ENCODE peak calls at places on chromosomes 5 and 9, in nine cellular contexts. K is activated T-cell treated with anti-CD3 and anti-CD28 coated beads for 4 hours; H is transverse colon; U is sigmoid colon; M is nucleus accumbens; Q is stimulated activated CD4-positive, alpha-beta T cell treated with anti-CD3 and anti-CD28 coated beads, Interleukin-2, amount 100 ng/mL, for 24 hours; X is spleen; S is activated effector memory CD4-positive, alpha-beta T cell treated with Interleukin-2 at 50 U/mL for 16 hours; Y is AG04450. P is an unnamed sample.

GRCh38 chr5:124658867-124659557 is 87.4 kb downstream of the ZNF608 start:
- DNase-seq in Y (no peak), H (no peak), M (no peak), Q (no peak), X (no peak), S (no peak), K (no peak), U (no peak), P (no peak)

GRCh38 chr9:127535396-127535795 is 76.7 kb upstream of the STXBP1 start:
- DNase-seq in Y (no peak), K (no peak), H (no peak), U (no peak), Q (no peak), X (no peak), S (no peak), M (no peak), P (no peak)

GRCh38 chr9:106864533-106865143 is 1.7 kb downstream of the ZNF462 start:
- DNase-seq in H (no peak), M (peak), Y (no peak), U (peak), Q (no peak), S (no peak), X (no peak), K (no peak), P (no peak)

GRCh38 chr9:95770653-95771131 is 104.8 kb upstream of the ERCC6L2 start:
- DNase-seq in K (no peak), H (no peak), S (no peak), X (no peak), Q (no peak), Y (no peak), M (no peak), U (no peak), P (no peak)

GRCh38 chr9:92723801-92724323 is 40.8 kb downstream of the BICD2 start:
- DNase-seq in U (no peak), X (no peak), K (no peak), Q (peak), S (no peak), Y (no peak), H (no peak), M (no peak), P (no peak)

GRCh38 chr5:7742241-7742656 is 108.7 kb downstream of the CFAP90 start:
- DNase-seq in S (no peak), H (no peak), X (no peak), Y (no peak), U (no peak), K (no peak), M (no peak), Q (no peak), P (no peak)

GRCh38 chr5:8829322-8830029 is 716.4 kb downstream of the SEMA5A start:
- DNase-seq in H (no peak), M (no peak), Y (peak), X (no peak), U (no peak), Q (no peak), S (no peak), K (no peak), P (no peak)

GRCh38 chr9:100098241-100098886 is 436 bp downstream of the ERP44 start:
- DNase-seq in Q (peak), X (no peak), M (peak), U (peak), H (peak), Y (peak), K (peak), S (peak), P (peak)

GRCh38 chr9:29214702-29215248 is 1641.5 kb upstream of the C9orf72 start:
- DNase-seq in U (no peak), Q (no peak), K (no peak), M (no peak), H (no peak), X (no peak), Y (no peak), S (no peak), P (no peak)

GRCh38 chr5:11069041-11069440 is 308.0 kb upstream of the DAP start:
- DNase-seq in M (no peak), X (no peak), Y (no peak), K (no peak), U (no peak), Q (no peak), S (no peak), H (no peak), P (no peak)

GRCh38 chr9:32128546-32128945 is 255.9 kb upstream of the ACO1 start:
- DNase-seq in M (no peak), S (no peak), K (no peak), H (no peak), U (no peak), Q (no peak), X (no peak), Y (no peak), P (no peak)

GRCh38 chr5:10671041-10672008 is 89.7 kb downstream of the DAP start:
- DNase-seq in U (no peak), M (no peak), S (no peak), K (no peak), H (no peak), Y (no peak), Q (no peak), X (no peak), P (no peak)

GRCh38 chr9:21904776-21905175 is 89.4 kb downstream of the CDKN2A start:
- DNase-seq in Q (no peak), S (no peak), U (no peak), X (no peak), K (no peak), H (no peak), M (no peak), Y (no peak), P (no peak)

GRCh38 chr9:97721396-97721795 is 24.3 kb upstream of the XPA start:
- DNase-seq in U (no peak), H (no peak), Y (no peak), K (no peak), S (no peak), X (no peak), Q (no peak), M (no peak), P (no peak)

GRCh38 chr5:72556351-72557146 is 49.3 kb upstream of the ZNF366 start:
- DNase-seq in H (peak), S (no peak), U (peak), Y (no peak), M (peak), X (peak), K (no peak), Q (peak), P (peak)

GRCh38 chr5:124234022-124234899 is 512.2 kb downstream of the ZNF608 start:
- DNase-seq in Q (no peak), M (no peak), S (no peak), H (no peak), Y (no peak), X (no peak), U (no peak), K (no peak), P (no peak)

GRCh38 chr5:135458921-135459331 is 6.8 kb upstream of the TIFAB start:
- DNase-seq in M (no peak), K (no peak), U (peak), H (peak), Y (no peak), X (peak), Q (no peak), S (no peak), P (no peak)

GRCh38 chr5:150945947-150946346 is 41.2 kb upstream of the ZNF300 start:
- DNase-seq in S (no peak), U (no peak), Y (no peak), X (no peak), K (no peak), Q (no peak), H (no peak), M (no peak), P (no peak)

GRCh38 chr9:34375901-34376595 is 650 bp downstream of the MYORG start:
- DNase-seq in H (peak), S (peak), M (peak), U (peak), Y (no peak), K (peak), X (peak), Q (peak), P (peak)

GRCh38 chr5:3325811-3326568 is 269.6 kb upstream of the IRX1 start:
- DNase-seq in K (no peak), X (no peak), Q (no peak), H (no peak), S (no peak), U (no peak), Y (no peak), M (no peak), P (no peak)

GRCh38 chr9:5263568-5264218 is 32.5 kb downstream of the INSL4 start:
- DNase-seq in H (no peak), Y (no peak), X (no peak), S (no peak), K (no peak), U (no peak), M (no peak), Q (no peak), P (no peak)

GRCh38 chr9:1434082-1434481 is 383.9 kb downstream of the DMRT2 start:
- DNase-seq in K (no peak), S (no peak), H (no peak), Y (no peak), Q (no peak), X (no peak), U (no peak), M (no peak), P (no peak)

GRCh38 chr5:9545959-9546851 is at the start of gene SEMA5A:
- DNase-seq in U (peak), H (peak), Y (no peak), S (peak), M (peak), K (no peak), X (peak), Q (no peak), P (peak)

P was measured in activated CD4-positive, alpha-beta memory T cell treated with anti-CD3 and anti-CD28 coated beads for 36 hours.